ENCODE peak calls at places on chromosomes 13 and 19, in five cellular contexts. C is PC-3, M is neuronal stem cell, D is fibroblast of lung, Y is A549. P is an unnamed sample.

GRCh38 chr19:35266904-35267817 is 1.6 kb upstream of the USF2 start:
- DNase-seq in C (peak), M (no peak), D (peak), Y (peak), P (peak)

GRCh38 chr13:91531646-91532045 is 133.2 kb downstream of the GPC5 start:
- DNase-seq in C (no peak), M (no peak), D (no peak), Y (no peak), P (no peak)

GRCh38 chr13:29816715-29817114 is 33.7 kb downstream of the UBL3 start:
- DNase-seq in C (no peak), M (no peak), D (no peak), Y (no peak), P (no peak)

GRCh38 chr19:31220540-31220939 is 128.7 kb downstream of the TSHZ3 start:
- DNase-seq in C (no peak), M (no peak), D (no peak), Y (no peak), P (no peak)

GRCh38 chr19:44847144-44848035 is 1.3 kb downstream of the NECTIN2 start:
- DNase-seq in C (peak), M (peak), D (peak), Y (peak), P (peak)

GRCh38 chr19:7722231-7722651 is 9.7 kb downstream of the CLEC4G start:
- DNase-seq in C (no peak), M (no peak), D (no peak), Y (no peak), P (no peak)

GRCh38 chr19:41945135-41945766 is 13.9 kb downstream of the RABAC1 start:
- DNase-seq in C (no peak), M (no peak), D (no peak), Y (no peak), P (no peak)

GRCh38 chr13:48532146-48532472 is 771 bp downstream of the RCBTB2 start:
- DNase-seq in C (peak), M (no peak), D (peak), Y (no peak), P (peak)

GRCh38 chr13:71374471-71375041 is 492.4 kb downstream of the DACH1 start:
- DNase-seq in C (no peak), M (no peak), D (peak), Y (no peak), P (no peak)

GRCh38 chr13:36531746-36532486 is 99.6 kb downstream of the CCNA1 start:
- DNase-seq in C (peak), M (no peak), D (no peak), Y (no peak), P (no peak)

GRCh38 chr13:57326532-57326931 is 159.5 kb downstream of the PRR20E start:
- DNase-seq in C (no peak), M (no peak), D (no peak), Y (no peak), P (no peak)

GRCh38 chr19:19588546-19588945 is 29.9 kb downstream of the PBX4 start:
- DNase-seq in C (peak), M (no peak), D (no peak), Y (no peak), P (peak)

GRCh38 chr19:38663957-38664502 is 16.6 kb downstream of the ACTN4 start:
- DNase-seq in C (no peak), M (no peak), D (no peak), Y (no peak), P (no peak)

GRCh38 chr13:49336655-49337054 is 88.9 kb downstream of the CDADC1 start:
- DNase-seq in C (no peak), M (no peak), D (no peak), Y (no peak), P (no peak)

GRCh38 chr19:29540128-29540527 is 14.3 kb downstream of the VSTM2B start:
- DNase-seq in C (no peak), M (no peak), D (no peak), Y (no peak), P (no peak)

GRCh38 chr19:55087542-55087935 is 11.9 kb downstream of the EPS8L1 start:
- DNase-seq in C (no peak), M (no peak), D (peak), Y (no peak), P (peak)

GRCh38 chr19:8654591-8655339 is 24.3 kb downstream of the NFILZ start:
- DNase-seq in C (peak), M (peak), D (peak), Y (peak), P (peak)

GRCh38 chr13:75225288-75225687 is 256.7 kb downstream of the TBC1D4 start:
- DNase-seq in C (no peak), M (no peak), D (no peak), Y (no peak), P (no peak)

GRCh38 chr19:30074741-30075460 is 132.9 kb downstream of the URI1 start:
- DNase-seq in C (no peak), M (no peak), D (no peak), Y (no peak), P (no peak)

DNA sequence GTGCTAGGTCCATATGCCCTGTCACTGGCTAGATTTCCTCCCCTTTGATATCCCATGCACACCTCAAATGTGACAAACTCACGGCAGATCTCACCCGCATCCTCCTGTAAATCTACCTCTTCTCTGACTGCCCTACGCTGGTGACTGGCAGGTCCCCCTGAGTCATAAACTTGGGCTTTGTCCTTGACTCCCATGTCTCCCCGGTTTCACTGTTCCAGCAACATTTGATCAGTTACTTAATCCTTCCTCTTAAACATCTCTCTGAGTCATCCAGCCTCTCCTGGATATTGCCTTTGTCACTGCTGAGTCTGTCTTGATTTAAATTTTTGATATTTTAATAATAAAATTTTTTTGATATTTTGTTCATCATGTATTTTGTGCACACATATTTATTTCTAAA is 26.5 kb downstream of the FAM216B start:
- DNase-seq in C (peak), M (no peak), D (peak), Y (peak), P (peak)
- H3K4me2 ChIP-seq in C (peak), M (no peak), D (no peak), Y (no peak), P (peak)

GRCh38 chr13:34164585-34164984 is 346.6 kb downstream of the RFC3 start:
- DNase-seq in C (peak), M (peak), D (no peak), Y (no peak), P (no peak)
- H3K4me2 ChIP-seq in C (no peak), M (no peak), D (no peak), Y (no peak), P (no peak)

GRCh38 chr19:49339364-49340068 is 4.3 kb downstream of the CD37 start:
- DNase-seq in C (peak), M (peak), D (peak), Y (no peak), P (peak)
- H3K4me2 ChIP-seq in C (peak), M (peak), D (peak), Y (no peak), P (peak)

GRCh38 chr19:6020972-6021805 is 43.2 kb upstream of the RANBP3 start:
- DNase-seq in C (peak), M (no peak), D (no peak), Y (no peak), P (no peak)

GRCh38 chr19:6023085-6023682 is 45.2 kb upstream of the RANBP3 start:
- DNase-seq in C (peak), M (no peak), D (peak), Y (no peak), P (peak)

GRCh38 chr19:6023936-6024335 is 46.0 kb upstream of the RANBP3 start:
- DNase-seq in C (no peak), M (no peak), D (no peak), Y (no peak), P (no peak)

GRCh38 chr19:6021878-6022569 is 44.1 kb upstream of the RANBP3 start:
- DNase-seq in C (peak), M (peak), D (peak), Y (peak), P (peak)

GRCh38 chr19:6022570-6023049 is 44.7 kb upstream of the RANBP3 start:
- DNase-seq in C (no peak), M (no peak), D (no peak), Y (no peak), P (no peak)
- H3K4me2 ChIP-seq in C (peak), M (peak), D (peak), Y (no peak), P (peak)

P was measured in GM23248.